ENCODE peak calls at places on chromosomes 16 and 17, in seven cellular contexts. G, J, W, Q, P, S and Y are unnamed samples.

GRCh38 chr16:87178977-87179376 is 138.2 kb downstream of the C16orf95 start:
- DNase-seq in G (no peak), J (peak), W (no peak), Q (peak), P (peak), S (no peak), Y (peak)

GRCh38 chr16:21684199-21684598 is 20.4 kb downstream of the OTOA start:
- DNase-seq in G (no peak), J (no peak), W (peak), Q (no peak), P (no peak), S (no peak), Y (no peak)

GRCh38 chr16:17365591-17366298 is 105.0 kb downstream of the XYLT1 start:
- DNase-seq in G (no peak), J (peak), W (no peak), Q (no peak), P (no peak), S (no peak), Y (no peak)

GRCh38 chr16:57517397-57518367 is 18.7 kb downstream of the CCDC102A start:
- DNase-seq in G (no peak), J (no peak), W (no peak), Q (no peak), P (no peak), S (no peak), Y (no peak)

GRCh38 chr17:76139801-76140660 is 1.0 kb downstream of the FOXJ1 start:
- DNase-seq in G (no peak), J (no peak), W (peak), Q (no peak), P (no peak), S (no peak), Y (no peak)

GRCh38 chr17:30570596-30571265 is 93.5 kb downstream of the GOSR1 start:
- DNase-seq in G (no peak), J (no peak), W (no peak), Q (peak), P (no peak), S (no peak), Y (no peak)

GRCh38 chr16:89920723-89921122 is 2.1 kb downstream of the MC1R start:
- DNase-seq in G (no peak), J (peak), W (no peak), Q (no peak), P (no peak), S (no peak), Y (no peak)

GRCh38 chr17:20294120-20294519 is 173.2 kb downstream of the LGALS9B start:
- DNase-seq in G (no peak), J (no peak), W (no peak), Q (no peak), P (no peak), S (no peak), Y (no peak)

GRCh38 chr17:50259484-50260324 is 14.6 kb upstream of the TMEM92 start:
- DNase-seq in G (no peak), J (peak), W (no peak), Q (peak), P (no peak), S (no peak), Y (no peak)

GRCh38 chr16:5709889-5710288 is 612.3 kb upstream of the EEF2KMT start:
- DNase-seq in G (no peak), J (no peak), W (peak), Q (no peak), P (no peak), S (no peak), Y (no peak)

GRCh38 chr16:62041401-62041800 is 5.2 kb upstream of the CDH8 start:
- DNase-seq in G (no peak), J (peak), W (peak), Q (no peak), P (no peak), S (no peak), Y (no peak)

GRCh38 chr16:82748026-82748425 is 121.3 kb downstream of the CDH13 start:
- DNase-seq in G (no peak), J (peak), W (no peak), Q (peak), P (peak), S (no peak), Y (peak)

GRCh38 chr16:89365044-89365467 is 125.3 kb downstream of the ANKRD11 start:
- DNase-seq in G (no peak), J (peak), W (peak), Q (no peak), P (no peak), S (no peak), Y (no peak)

GRCh38 chr17:82030470-82031302 is 792 bp upstream of the RAC3 start:
- DNase-seq in G (peak), J (peak), W (peak), Q (peak), P (peak), S (peak), Y (no peak)

GRCh38 chr17:45230787-45231480 is 9.2 kb downstream of the FMNL1 start:
- DNase-seq in G (no peak), J (peak), W (no peak), Q (no peak), P (peak), S (no peak), Y (no peak)

GRCh38 chr17:6523330-6523729 is 33.0 kb downstream of the PITPNM3 start:
- DNase-seq in G (no peak), J (no peak), W (no peak), Q (peak), P (no peak), S (no peak), Y (no peak)

GRCh38 chr17:77420804-77421634 is 280.2 kb downstream of the SEC14L1 start:
- DNase-seq in G (no peak), J (peak), W (peak), Q (no peak), P (no peak), S (peak), Y (no peak)

GRCh38 chr16:9345889-9346288 is 254.4 kb downstream of the HAPSTR1 start:
- DNase-seq in G (no peak), J (no peak), W (no peak), Q (no peak), P (no peak), S (no peak), Y (no peak)

GRCh38 chr17:43658890-43659289 is 2.8 kb downstream of the MEOX1 start:
- DNase-seq in G (no peak), J (no peak), W (no peak), Q (no peak), P (no peak), S (no peak), Y (no peak)

GRCh38 chr16:67417333-67418061 is 1.2 kb upstream of the ZDHHC1 start:
- DNase-seq in G (no peak), J (no peak), W (no peak), Q (no peak), P (no peak), S (no peak), Y (no peak)

GRCh38 chr16:50509521-50510341 is 38.5 kb upstream of the NKD1 start:
- DNase-seq in G (no peak), J (peak), W (peak), Q (peak), P (no peak), S (no peak), Y (no peak)

GRCh38 chr16:372584-372983 is 2.2 kb upstream of the MRPL28 start:
- DNase-seq in G (no peak), J (no peak), W (no peak), Q (no peak), P (no peak), S (no peak), Y (no peak)

GRCh38 chr17:55303701-55304145 is 39.0 kb downstream of the HLF start:
- DNase-seq in G (no peak), J (peak), W (peak), Q (no peak), P (no peak), S (no peak), Y (no peak)

GRCh38 chr17:39794249-39794970 is 56.7 kb downstream of the GRB7 start:
- DNase-seq in G (no peak), J (no peak), W (peak), Q (no peak), P (no peak), S (no peak), Y (no peak)

GRCh38 chr17:41527076-41528023 is 758 bp downstream of the KRT19 start:
- DNase-seq in G (no peak), J (no peak), W (no peak), Q (no peak), P (no peak), S (no peak), Y (no peak)

GRCh38 chr16:87790278-87791023 is 24.7 kb upstream of the KLHDC4 start:
- DNase-seq in G (no peak), J (peak), W (no peak), Q (no peak), P (peak), S (no peak), Y (no peak)

GRCh38 chr17:57889892-57890856 is 40.3 kb upstream of the MRPS23 start:
- DNase-seq in G (no peak), J (peak), W (no peak), Q (peak), P (peak), S (no peak), Y (peak)

GRCh38 chr17:19935169-19935568 is 42.5 kb downstream of the AKAP10 start:
- DNase-seq in G (no peak), J (no peak), W (no peak), Q (no peak), P (no peak), S (no peak), Y (no peak)

GRCh38 chr17:51346218-51346982 is 86.1 kb downstream of the UTP18 start:
- DNase-seq in G (no peak), J (no peak), W (no peak), Q (no peak), P (no peak), S (no peak), Y (no peak)

GRCh38 chr16:84517366-84517765 is 12.9 kb upstream of the MEAK7 start:
- DNase-seq in G (no peak), J (no peak), W (no peak), Q (no peak), P (no peak), S (no peak), Y (no peak)
- H3K4me3 ChIP-seq in G (no peak), J (no peak), W (no peak), Q (no peak), P (no peak), S (no peak), Y (no peak)

GRCh38 chr17:80456465-80457235 is 19.8 kb downstream of the NPTX1 start:
- DNase-seq in G (no peak), J (peak), W (no peak), Q (no peak), P (peak), S (no peak), Y (no peak)
- H3K4me3 ChIP-seq in G (no peak), J (peak), W (no peak), Q (no peak), P (peak), S (no peak), Y (no peak)

DNA sequence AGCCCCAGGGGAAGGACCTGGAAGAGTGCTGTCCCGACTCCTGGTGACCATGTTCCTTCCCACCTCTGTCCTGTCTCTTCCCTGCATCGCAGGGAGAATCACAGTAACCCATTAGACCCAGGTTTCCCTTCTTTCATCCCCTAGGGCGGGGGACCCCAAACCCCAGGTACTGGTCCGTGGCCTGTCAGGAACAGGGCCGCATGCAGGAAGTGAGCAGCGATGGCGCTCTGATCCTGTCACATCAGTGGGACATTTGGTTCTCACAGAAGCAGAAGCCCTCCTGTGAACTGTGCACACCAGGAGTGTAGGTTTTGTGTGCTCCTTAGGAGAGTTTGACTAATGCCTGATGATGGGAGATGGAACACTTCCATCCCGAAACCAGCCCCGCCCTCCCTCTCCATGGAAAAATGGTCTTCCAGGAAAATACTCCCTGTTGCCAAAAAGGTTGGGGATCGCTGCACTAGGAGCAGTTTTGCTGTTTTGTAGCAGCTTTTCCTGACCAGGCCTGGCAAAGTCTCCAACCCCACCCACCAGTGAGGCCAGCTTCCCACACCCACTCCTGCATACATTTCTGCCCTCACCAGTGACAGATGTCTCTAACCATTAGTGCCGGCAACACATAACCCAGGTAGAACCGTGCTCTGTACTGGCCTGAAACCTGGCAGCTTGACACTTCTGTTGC is 10.5 kb downstream of the MNT start:
- DNase-seq in G (no peak), J (no peak), W (no peak), Q (no peak), P (peak), S (no peak), Y (no peak)
- H3K4me3 ChIP-seq in G (no peak), J (no peak), W (no peak), Q (no peak), P (no peak), S (no peak), Y (no peak)

GRCh38 chr16:54194008-54194731 is 92.4 kb downstream of the IRX3 start:
- DNase-seq in G (peak), J (peak), W (no peak), Q (peak), P (peak), S (no peak), Y (peak)
- H3K4me3 ChIP-seq in G (no peak), J (peak), W (no peak), Q (peak), P (peak), S (no peak), Y (peak)